ENCODE peak calls at places on chromosome 16, in four cellular contexts. H, F, T and M are unnamed samples.

GRCh38 chr16:11576427-11577289 is 10.1 kb downstream of the LITAF start:
- DNase-seq in H (no peak), F (no peak), T (no peak), M (peak)

GRCh38 chr16:4529085-4530060 is 9.2 kb downstream of the CDIP1 start:
- DNase-seq in H (no peak), F (no peak), T (no peak), M (peak)

GRCh38 chr16:20898938-20899502 is 1.1 kb downstream of the DCUN1D3 start:
- DNase-seq in H (no peak), F (no peak), T (no peak), M (no peak)

GRCh38 chr16:49441366-49441780 is 67.8 kb downstream of the C16orf78 start:
- DNase-seq in H (no peak), F (no peak), T (no peak), M (peak)

GRCh38 chr16:35452471-35452870 is 1993.1 kb downstream of the TP53TG3F start:
- DNase-seq in H (no peak), F (no peak), T (no peak), M (no peak)

GRCh38 chr16:51982715-51983680 is 563.9 kb downstream of the TOX3 start:
- DNase-seq in H (no peak), F (no peak), T (peak), M (peak)

GRCh38 chr16:55671206-55671973 is 15.6 kb downstream of the SLC6A2 start:
- DNase-seq in H (no peak), F (no peak), T (no peak), M (no peak)

GRCh38 chr16:89910717-89911354 is 7.8 kb upstream of the MC1R start:
- DNase-seq in H (no peak), F (no peak), T (no peak), M (no peak)

GRCh38 chr16:80084614-80085013 is 456.2 kb upstream of the DYNLRB2 start:
- DNase-seq in H (peak), F (peak), T (peak), M (no peak)

GRCh38 chr16:89720520-89720858 is 209 bp downstream of the VPS9D1 start:
- DNase-seq in H (peak), F (no peak), T (no peak), M (no peak)

GRCh38 chr16:21166561-21166961 is 8.1 kb downstream of the LDAF1 start:
- DNase-seq in H (no peak), F (no peak), T (no peak), M (no peak)

GRCh38 chr16:29192329-29193247 is 207.7 kb downstream of the LAT start:
- DNase-seq in H (no peak), F (no peak), T (no peak), M (no peak)

GRCh38 chr16:19808061-19808621 is 76.5 kb downstream of the GPRC5B start:
- DNase-seq in H (peak), F (no peak), T (no peak), M (peak)

GRCh38 chr16:12625068-12625467 is 178.6 kb downstream of the CPPED1 start:
- DNase-seq in H (no peak), F (no peak), T (no peak), M (no peak)

GRCh38 chr16:11759163-11759834 is 16.6 kb upstream of the TXNDC11 start:
- DNase-seq in H (no peak), F (no peak), T (no peak), M (no peak)

DNA sequence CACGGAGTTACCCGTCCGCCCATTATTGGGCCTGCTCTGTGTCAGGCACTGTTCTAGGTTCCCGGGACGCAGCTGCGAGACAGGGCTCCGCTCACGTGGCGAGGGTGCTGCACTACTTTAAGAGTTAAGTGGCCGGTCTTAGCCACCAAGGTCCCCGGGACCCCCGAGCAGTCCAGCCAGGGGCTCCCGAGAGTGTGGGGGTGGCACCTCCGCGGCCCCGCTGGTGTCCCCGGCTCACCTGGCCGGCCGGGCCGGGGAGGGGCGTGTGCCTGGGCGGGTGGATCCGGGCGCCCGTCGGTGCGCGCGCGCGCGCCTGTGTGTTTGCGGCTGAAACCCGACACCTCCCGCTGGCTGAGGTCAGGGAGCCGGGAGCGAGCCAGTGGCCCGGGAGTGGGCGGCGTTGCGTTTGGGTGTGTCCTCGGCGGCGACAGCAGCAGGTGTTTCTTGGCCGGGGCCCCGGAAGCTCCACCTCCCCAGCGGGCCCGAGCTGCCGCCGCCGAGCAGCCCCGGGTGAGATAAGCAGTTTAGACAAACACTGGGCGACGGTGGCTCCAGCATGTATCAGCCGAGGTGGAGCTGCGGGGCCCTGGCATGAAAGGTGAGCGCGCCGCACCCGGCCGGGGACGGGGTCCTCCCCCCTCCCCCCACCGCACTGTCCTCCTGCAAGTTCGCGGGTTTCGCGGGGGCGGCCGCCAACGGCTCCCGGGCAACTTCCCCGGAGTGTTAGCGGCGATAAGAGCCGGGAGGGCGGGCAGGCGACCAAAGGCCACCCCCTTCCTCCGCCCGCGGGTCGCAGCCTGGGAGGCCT is at the start of gene GSE1:
- DNase-seq in H (peak), F (no peak), T (peak), M (peak)
- TF ChIP-seq CTCF in H (no peak), F (no peak), T (no peak), M (no peak)

GRCh38 chr16:86575095-86575685 is 3.2 kb upstream of the FOXL1 start:
- DNase-seq in H (no peak), F (no peak), T (no peak), M (no peak)

GRCh38 chr16:86576591-86577313 is 1.6 kb upstream of the FOXL1 start:
- DNase-seq in H (no peak), F (no peak), T (no peak), M (no peak)

GRCh38 chr16:86577314-86577971 is 906 bp upstream of the FOXL1 start:
- DNase-seq in H (no peak), F (no peak), T (no peak), M (no peak)

GRCh38 chr16:86574646-86575045 is 3.7 kb upstream of the FOXL1 start:
- DNase-seq in H (no peak), F (no peak), T (no peak), M (no peak)

DNA sequence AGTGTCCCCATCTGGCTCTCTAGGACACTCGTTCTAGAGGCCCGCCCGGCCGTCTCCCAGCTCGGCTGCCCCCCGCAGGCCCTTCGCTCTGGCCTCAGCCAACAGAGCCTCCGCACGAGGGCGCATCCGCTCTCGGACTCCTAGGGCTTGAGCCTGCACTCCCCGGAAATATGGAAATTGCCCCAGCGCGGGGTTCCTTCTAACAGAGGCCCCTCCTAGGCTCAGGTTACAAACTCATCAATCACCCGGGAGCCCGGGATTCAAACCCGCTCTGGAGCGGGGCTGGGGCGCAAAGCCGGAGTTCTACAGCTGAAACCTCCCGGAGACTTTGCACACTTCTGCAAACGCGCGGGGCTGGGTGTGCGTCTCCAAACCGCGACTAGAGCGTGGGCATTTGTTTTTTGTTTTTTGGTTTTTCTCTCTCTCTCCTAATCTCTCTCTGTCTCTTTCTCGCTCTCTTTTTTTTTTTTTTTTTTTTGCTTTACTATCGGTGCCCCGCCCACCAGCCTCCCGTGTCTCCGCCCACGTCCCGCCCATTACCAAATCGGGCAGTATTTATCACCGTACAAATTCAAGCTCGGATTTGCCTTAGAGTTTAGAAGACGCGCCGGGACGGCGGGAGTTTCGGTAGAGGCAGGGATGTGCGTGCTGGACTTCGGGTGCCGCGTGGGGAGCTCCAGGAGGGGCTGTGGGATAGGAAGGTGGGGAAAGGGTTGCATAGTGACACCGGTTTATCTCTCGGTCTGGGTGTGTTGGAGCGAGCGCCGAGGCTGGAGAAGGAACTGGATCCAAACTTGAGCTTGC is 2.4 kb upstream of the FOXL1 start:
- DNase-seq in H (peak), F (no peak), T (no peak), M (peak)
- TF ChIP-seq CTCF in H (peak), F (peak), T (no peak), M (peak)

GRCh38 chr16:1557074-1557473 is 23.6 kb downstream of the TMEM204 start:
- DNase-seq in H (no peak), F (no peak), T (no peak), M (no peak)

GRCh38 chr16:1557576-1557975 is 24.1 kb downstream of the TMEM204 start:
- DNase-seq in H (no peak), F (peak), T (no peak), M (no peak)

GRCh38 chr16:1553976-1554825 is 20.7 kb downstream of the TMEM204 start:
- DNase-seq in H (no peak), F (no peak), T (no peak), M (no peak)

GRCh38 chr16:1554826-1555445 is 21.5 kb downstream of the TMEM204 start:
- DNase-seq in H (no peak), F (no peak), T (no peak), M (no peak)

GRCh38 chr16:1556254-1556653 is 22.8 kb downstream of the TMEM204 start:
- DNase-seq in H (peak), F (no peak), T (peak), M (no peak)
- TF ChIP-seq CTCF in H (no peak), F (no peak), T (no peak), M (no peak)

GRCh38 chr16:65305588-65305987 is 183.7 kb upstream of the CDH11 start:
- DNase-seq in H (no peak), F (no peak), T (no peak), M (no peak)
- TF ChIP-seq CTCF in H (no peak), F (no peak), T (no peak), M (no peak)

DNA sequence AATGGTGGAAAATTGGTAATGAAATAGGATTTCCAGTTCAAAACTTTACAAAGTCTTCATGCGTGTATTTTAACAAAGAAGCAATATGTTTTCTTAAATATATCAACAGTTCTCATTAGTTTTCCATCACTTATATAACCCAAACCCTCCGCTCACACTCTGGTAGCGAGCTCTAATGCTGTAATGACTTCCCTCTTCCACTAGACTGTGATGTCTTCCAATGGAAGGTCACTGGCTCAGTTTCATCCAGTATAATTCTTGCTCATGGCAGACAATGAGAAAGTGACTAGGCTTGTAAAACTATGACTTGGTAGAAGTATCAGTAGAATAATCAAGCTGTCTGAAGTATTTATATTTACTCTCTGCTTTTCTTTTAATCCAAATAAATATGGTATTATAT is 32.8 kb downstream of the NETO2 start:
- DNase-seq in H (no peak), F (no peak), T (no peak), M (no peak)
- TF ChIP-seq CTCF in H (no peak), F (no peak), T (no peak), M (no peak)

GRCh38 chr16:57773680-57774295 is 28.5 kb downstream of the KIFC3 start:
- DNase-seq in H (no peak), F (no peak), T (no peak), M (no peak)

GRCh38 chr16:57771141-57771785 is 31.0 kb downstream of the KIFC3 start:
- DNase-seq in H (no peak), F (no peak), T (no peak), M (no peak)

GRCh38 chr16:57773019-57773418 is 29.3 kb downstream of the KIFC3 start:
- DNase-seq in H (no peak), F (no peak), T (no peak), M (no peak)

GRCh38 chr16:57769541-57770145 is 32.6 kb downstream of the KIFC3 start:
- DNase-seq in H (no peak), F (no peak), T (no peak), M (no peak)

GRCh38 chr16:57770361-57770760 is 31.9 kb downstream of the KIFC3 start:
- DNase-seq in H (no peak), F (no peak), T (no peak), M (no peak)
- TF ChIP-seq CTCF in H (no peak), F (no peak), T (no peak), M (no peak)